ENCODE peak calls at places on chromosomes 7 and 10, in nine cellular contexts. One of them, this sample, is unnamed.

GRCh38 chr10:118721005-118721876 is 33.5 kb downstream of the CACUL1 start:
- DNase-seq in CD4-positive, alpha-beta T cell: peak
- DNase-seq in heart left ventricle: no peak
- DNase-seq in neural crest cell: peak
- DNase-seq in transverse colon: peak
- DNase-seq in cardiac muscle cell: peak
- DNase-seq in coronary artery: no peak
- DNase-seq in RWPE1: peak
- DNase-seq in A549: peak
- DNase-seq in this sample: peak

GRCh38 chr10:44911081-44911540 is at the start of gene TMEM72:
- DNase-seq in heart left ventricle: no peak
- DNase-seq in transverse colon: peak
- DNase-seq in cardiac muscle cell: peak
- DNase-seq in coronary artery: no peak
- DNase-seq in neural crest cell: no peak
- DNase-seq in RWPE1: no peak
- DNase-seq in CD4-positive, alpha-beta T cell: no peak
- DNase-seq in A549: peak
- DNase-seq in this sample: no peak

GRCh38 chr7:74561898-74562613 is 95.5 kb upstream of the GTF2I start:
- DNase-seq in RWPE1: no peak
- DNase-seq in A549: no peak
- DNase-seq in cardiac muscle cell: no peak
- DNase-seq in coronary artery: no peak
- DNase-seq in neural crest cell: no peak
- DNase-seq in transverse colon: no peak
- DNase-seq in heart left ventricle: no peak
- DNase-seq in CD4-positive, alpha-beta T cell: no peak
- DNase-seq in this sample: no peak

GRCh38 chr10:117884088-117884487 is 162.7 kb downstream of the RAB11FIP2 start:
- DNase-seq in transverse colon: no peak
- DNase-seq in A549: no peak
- DNase-seq in coronary artery: no peak
- DNase-seq in RWPE1: no peak
- DNase-seq in CD4-positive, alpha-beta T cell: no peak
- DNase-seq in neural crest cell: no peak
- DNase-seq in heart left ventricle: no peak
- DNase-seq in cardiac muscle cell: no peak
- DNase-seq in this sample: no peak

GRCh38 chr7:153457796-153458195 is 594.4 kb upstream of the DPP6 start:
- DNase-seq in transverse colon: no peak
- DNase-seq in neural crest cell: no peak
- DNase-seq in heart left ventricle: no peak
- DNase-seq in CD4-positive, alpha-beta T cell: no peak
- DNase-seq in coronary artery: no peak
- DNase-seq in RWPE1: no peak
- DNase-seq in cardiac muscle cell: no peak
- DNase-seq in A549: no peak
- DNase-seq in this sample: no peak

GRCh38 chr10:93028881-93029280 is 31.7 kb upstream of the CYP26C1 start:
- DNase-seq in CD4-positive, alpha-beta T cell: no peak
- DNase-seq in coronary artery: no peak
- DNase-seq in A549: peak
- DNase-seq in heart left ventricle: no peak
- DNase-seq in RWPE1: peak
- DNase-seq in cardiac muscle cell: no peak
- DNase-seq in neural crest cell: no peak
- DNase-seq in transverse colon: no peak
- DNase-seq in this sample: no peak

GRCh38 chr10:689433-690226 is at the start of gene DIP2C:
- DNase-seq in RWPE1: peak
- DNase-seq in neural crest cell: peak
- DNase-seq in CD4-positive, alpha-beta T cell: no peak
- DNase-seq in heart left ventricle: peak
- DNase-seq in coronary artery: no peak
- DNase-seq in transverse colon: peak
- DNase-seq in A549: peak
- DNase-seq in cardiac muscle cell: peak
- DNase-seq in this sample: no peak

GRCh38 chr10:95035343-95036283 is 33.7 kb downstream of the CYP2C8 start:
- DNase-seq in RWPE1: no peak
- DNase-seq in CD4-positive, alpha-beta T cell: no peak
- DNase-seq in cardiac muscle cell: no peak
- DNase-seq in transverse colon: no peak
- DNase-seq in neural crest cell: no peak
- DNase-seq in A549: no peak
- DNase-seq in coronary artery: no peak
- DNase-seq in heart left ventricle: no peak
- DNase-seq in this sample: no peak

DNA sequence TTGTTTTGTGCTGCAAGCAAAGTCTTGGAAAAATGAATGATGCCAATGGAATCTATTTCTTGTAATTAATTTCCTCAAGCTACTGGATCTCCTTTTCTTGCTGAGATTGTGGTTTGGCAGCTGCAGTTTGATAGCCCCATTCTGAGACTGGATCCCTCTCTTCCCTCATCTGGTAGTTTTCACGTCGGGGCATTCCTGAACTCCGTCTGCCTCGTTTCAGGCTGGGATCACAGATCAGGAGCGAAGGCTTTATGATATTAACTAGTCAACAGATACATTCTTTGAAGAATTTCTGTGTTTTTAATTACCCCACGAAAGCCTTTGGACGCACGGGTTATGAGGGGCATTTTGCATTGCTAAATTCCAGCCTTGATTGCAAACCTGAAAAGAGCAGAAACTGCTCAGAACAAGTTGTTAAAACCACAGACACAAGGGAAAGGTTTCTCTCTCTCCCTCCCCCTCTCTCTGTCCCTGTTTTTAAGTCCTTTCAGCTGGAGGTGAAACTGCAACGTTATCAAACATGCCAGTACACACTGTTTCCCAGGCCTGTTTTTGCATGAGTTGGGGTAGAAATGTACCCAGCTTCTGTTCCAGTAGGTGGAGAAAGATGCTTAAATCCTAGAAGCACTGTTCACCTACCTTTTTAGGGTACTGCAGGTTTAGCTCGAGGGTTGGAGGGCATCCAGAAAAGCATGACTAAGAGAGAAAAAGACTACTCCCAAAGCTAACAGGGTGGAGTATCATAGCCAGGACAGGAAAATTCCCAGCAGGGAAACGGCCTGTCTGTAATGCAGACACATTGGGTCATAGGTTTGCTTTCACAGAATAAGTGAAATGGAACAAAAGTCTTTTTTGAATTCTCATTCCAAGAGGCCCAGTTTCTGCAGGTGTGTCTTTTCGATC is 124.3 kb downstream of the CUX1 start:
- DNase-seq in cardiac muscle cell: no peak
- DNase-seq in neural crest cell: no peak
- DNase-seq in RWPE1: peak
- DNase-seq in A549: peak
- DNase-seq in transverse colon: peak
- DNase-seq in heart left ventricle: peak
- DNase-seq in coronary artery: no peak
- DNase-seq in CD4-positive, alpha-beta T cell: no peak
- DNase-seq in this sample: peak
- TF ChIP-seq CTCF in cardiac muscle cell: no peak
- TF ChIP-seq CTCF in neural crest cell: no peak
- TF ChIP-seq CTCF in RWPE1: no peak
- TF ChIP-seq CTCF in A549: no peak
- TF ChIP-seq CTCF in transverse colon: no peak
- TF ChIP-seq CTCF in heart left ventricle: no peak
- TF ChIP-seq CTCF in coronary artery: no peak
- TF ChIP-seq CTCF in CD4-positive, alpha-beta T cell: no peak
- TF ChIP-seq CTCF in this sample: no peak

GRCh38 chr10:126519992-126520391 is 131.7 kb upstream of the ADAM12 start:
- DNase-seq in cardiac muscle cell: no peak
- DNase-seq in A549: no peak
- DNase-seq in neural crest cell: no peak
- DNase-seq in transverse colon: no peak
- DNase-seq in CD4-positive, alpha-beta T cell: no peak
- DNase-seq in heart left ventricle: no peak
- DNase-seq in RWPE1: no peak
- DNase-seq in coronary artery: no peak
- DNase-seq in this sample: no peak

GRCh38 chr10:126523071-126523470 is 134.8 kb upstream of the ADAM12 start:
- DNase-seq in heart left ventricle: no peak
- DNase-seq in RWPE1: no peak
- DNase-seq in transverse colon: no peak
- DNase-seq in CD4-positive, alpha-beta T cell: no peak
- DNase-seq in neural crest cell: no peak
- DNase-seq in cardiac muscle cell: no peak
- DNase-seq in A549: no peak
- DNase-seq in coronary artery: no peak
- DNase-seq in this sample: no peak

GRCh38 chr10:126521354-126521753 is 133.1 kb upstream of the ADAM12 start:
- DNase-seq in cardiac muscle cell: no peak
- DNase-seq in transverse colon: no peak
- DNase-seq in heart left ventricle: no peak
- DNase-seq in neural crest cell: no peak
- DNase-seq in coronary artery: no peak
- DNase-seq in RWPE1: peak
- DNase-seq in CD4-positive, alpha-beta T cell: no peak
- DNase-seq in A549: peak
- DNase-seq in this sample: no peak

GRCh38 chr10:126519188-126519587 is 130.9 kb upstream of the ADAM12 start:
- DNase-seq in A549: no peak
- DNase-seq in CD4-positive, alpha-beta T cell: no peak
- DNase-seq in heart left ventricle: no peak
- DNase-seq in neural crest cell: no peak
- DNase-seq in RWPE1: no peak
- DNase-seq in cardiac muscle cell: no peak
- DNase-seq in transverse colon: no peak
- DNase-seq in coronary artery: no peak
- DNase-seq in this sample: no peak

DNA sequence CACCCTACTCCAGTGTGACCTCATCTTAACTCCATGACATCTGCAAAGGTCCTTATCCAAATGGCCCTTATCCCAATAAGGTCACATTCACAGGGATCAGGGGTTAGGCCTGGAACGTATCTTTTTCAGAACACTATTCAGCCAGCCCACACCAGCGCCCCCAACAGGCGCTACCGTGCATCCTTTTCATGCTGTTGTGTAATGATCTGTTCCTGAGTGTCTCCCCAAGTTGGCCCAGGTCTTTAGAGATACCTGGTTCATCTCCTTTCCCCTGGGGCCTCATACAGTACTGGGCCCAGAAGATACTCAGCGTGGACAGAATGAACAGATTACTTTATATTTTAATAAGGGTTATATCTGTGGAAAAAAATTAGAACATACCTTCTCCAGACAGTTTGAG is 132.6 kb upstream of the ADAM12 start:
- DNase-seq in heart left ventricle: no peak
- DNase-seq in RWPE1: no peak
- DNase-seq in CD4-positive, alpha-beta T cell: no peak
- DNase-seq in coronary artery: no peak
- DNase-seq in A549: no peak
- DNase-seq in cardiac muscle cell: no peak
- DNase-seq in transverse colon: no peak
- DNase-seq in neural crest cell: no peak
- DNase-seq in this sample: no peak
- TF ChIP-seq CTCF in heart left ventricle: no peak
- TF ChIP-seq CTCF in RWPE1: no peak
- TF ChIP-seq CTCF in CD4-positive, alpha-beta T cell: no peak
- TF ChIP-seq CTCF in coronary artery: no peak
- TF ChIP-seq CTCF in A549: peak
- TF ChIP-seq CTCF in cardiac muscle cell: no peak
- TF ChIP-seq CTCF in transverse colon: no peak
- TF ChIP-seq CTCF in neural crest cell: peak
- TF ChIP-seq CTCF in this sample: no peak

GRCh38 chr10:114523876-114524275 is 119.6 kb upstream of the AFAP1L2 start:
- DNase-seq in A549: no peak
- DNase-seq in coronary artery: no peak
- DNase-seq in heart left ventricle: no peak
- DNase-seq in neural crest cell: no peak
- DNase-seq in cardiac muscle cell: no peak
- DNase-seq in RWPE1: no peak
- DNase-seq in transverse colon: no peak
- DNase-seq in CD4-positive, alpha-beta T cell: no peak
- DNase-seq in this sample: no peak
- TF ChIP-seq CTCF in A549: no peak
- TF ChIP-seq CTCF in coronary artery: no peak
- TF ChIP-seq CTCF in heart left ventricle: no peak
- TF ChIP-seq CTCF in neural crest cell: no peak
- TF ChIP-seq CTCF in cardiac muscle cell: no peak
- TF ChIP-seq CTCF in RWPE1: no peak
- TF ChIP-seq CTCF in transverse colon: no peak
- TF ChIP-seq CTCF in CD4-positive, alpha-beta T cell: no peak
- TF ChIP-seq CTCF in this sample: no peak

DNA sequence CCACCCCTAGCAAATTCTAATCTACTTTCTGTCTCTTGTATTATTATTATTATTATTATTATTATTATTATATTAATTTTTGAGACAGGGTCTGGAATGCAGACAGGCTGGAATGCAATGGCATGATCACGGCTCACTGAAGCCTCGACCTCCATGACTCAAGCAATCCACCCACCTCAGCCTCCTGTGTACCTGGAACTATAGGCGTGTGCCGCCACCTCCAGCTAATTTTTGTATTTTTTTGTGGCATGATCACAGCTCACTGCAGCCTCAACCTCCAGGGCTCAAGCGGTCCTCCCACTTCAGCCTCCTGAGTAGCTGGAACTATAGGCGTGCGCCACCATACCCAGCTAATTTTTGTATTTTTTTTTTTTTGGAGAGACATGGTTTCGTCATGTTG is 2.6 kb upstream of the TMEM139 start:
- DNase-seq in A549: no peak
- DNase-seq in coronary artery: no peak
- DNase-seq in neural crest cell: no peak
- DNase-seq in CD4-positive, alpha-beta T cell: no peak
- DNase-seq in RWPE1: no peak
- DNase-seq in heart left ventricle: no peak
- DNase-seq in transverse colon: no peak
- DNase-seq in cardiac muscle cell: no peak
- DNase-seq in this sample: no peak
- TF ChIP-seq CTCF in A549: no peak
- TF ChIP-seq CTCF in coronary artery: no peak
- TF ChIP-seq CTCF in neural crest cell: no peak
- TF ChIP-seq CTCF in CD4-positive, alpha-beta T cell: no peak
- TF ChIP-seq CTCF in RWPE1: no peak
- TF ChIP-seq CTCF in heart left ventricle: no peak
- TF ChIP-seq CTCF in transverse colon: no peak
- TF ChIP-seq CTCF in cardiac muscle cell: no peak
- TF ChIP-seq CTCF in this sample: no peak